ENCODE peak calls at places on chromosome 9, in four cellular contexts. One of them, this sample, is unnamed.

GRCh38 chr9:22528485-22528884 is 81.9 kb downstream of the DMRTA1 start:
- DNase-seq in uterus: no peak
- DNase-seq in tibial nerve: no peak
- DNase-seq in H54: no peak
- DNase-seq in this sample: no peak

GRCh38 chr9:37745970-37746369 is 7.6 kb upstream of the TRMT10B start:
- DNase-seq in H54: no peak
- DNase-seq in uterus: no peak
- DNase-seq in tibial nerve: no peak
- DNase-seq in this sample: no peak

GRCh38 chr9:88303785-88304495 is 84.3 kb upstream of the SPIN1 start:
- DNase-seq in H54: no peak
- DNase-seq in tibial nerve: no peak
- DNase-seq in uterus: no peak
- DNase-seq in this sample: no peak

GRCh38 chr9:133654736-133655657 is 18.8 kb downstream of the DBH start:
- DNase-seq in uterus: no peak
- DNase-seq in tibial nerve: no peak
- DNase-seq in H54: no peak
- DNase-seq in this sample: no peak

GRCh38 chr9:38344566-38345324 is 47.8 kb upstream of the ALDH1B1 start:
- DNase-seq in H54: no peak
- DNase-seq in tibial nerve: no peak
- DNase-seq in uterus: no peak
- DNase-seq in this sample: no peak

GRCh38 chr9:127458921-127459320 is 7.6 kb downstream of the LRSAM1 start:
- DNase-seq in tibial nerve: no peak
- DNase-seq in H54: no peak
- DNase-seq in uterus: no peak
- DNase-seq in this sample: no peak

GRCh38 chr9:70256123-70256551 is 2.6 kb upstream of the SMC5 start:
- DNase-seq in H54: peak
- DNase-seq in tibial nerve: no peak
- DNase-seq in uterus: no peak
- DNase-seq in this sample: no peak

GRCh38 chr9:78644359-78644758 is 347.4 kb downstream of the PSAT1 start:
- DNase-seq in tibial nerve: no peak
- DNase-seq in uterus: no peak
- DNase-seq in H54: no peak
- DNase-seq in this sample: no peak

GRCh38 chr9:133127340-133127981 is 6.4 kb upstream of the RALGDS start:
- DNase-seq in uterus: peak
- DNase-seq in H54: no peak
- DNase-seq in tibial nerve: no peak
- DNase-seq in this sample: peak

GRCh38 chr9:34991833-34992375 is 2.4 kb downstream of the DNAJB5 start:
- DNase-seq in H54: peak
- DNase-seq in tibial nerve: no peak
- DNase-seq in uterus: peak
- DNase-seq in this sample: no peak

GRCh38 chr9:113895526-113895925 is 19.4 kb downstream of the ZNF618 start:
- DNase-seq in uterus: no peak
- DNase-seq in H54: no peak
- DNase-seq in tibial nerve: no peak
- DNase-seq in this sample: no peak

GRCh38 chr9:127858041-127858512 is 3.6 kb upstream of the ENG start:
- DNase-seq in uterus: peak
- DNase-seq in H54: no peak
- DNase-seq in tibial nerve: no peak
- DNase-seq in this sample: peak

GRCh38 chr9:129776938-129777768 is 24.3 kb upstream of the PTGES start:
- DNase-seq in H54: peak
- DNase-seq in uterus: peak
- DNase-seq in tibial nerve: peak
- DNase-seq in this sample: peak

GRCh38 chr9:91751922-91752321 is 198.1 kb downstream of the ROR2 start:
- DNase-seq in tibial nerve: no peak
- DNase-seq in uterus: no peak
- DNase-seq in H54: no peak
- DNase-seq in this sample: no peak

GRCh38 chr9:97529363-97530076 is 28.1 kb downstream of the TMOD1 start:
- DNase-seq in tibial nerve: no peak
- DNase-seq in uterus: no peak
- DNase-seq in H54: peak
- DNase-seq in this sample: no peak

GRCh38 chr9:24132244-24132643 is 306.2 kb upstream of the ELAVL2 start:
- DNase-seq in uterus: no peak
- DNase-seq in H54: no peak
- DNase-seq in tibial nerve: no peak
- DNase-seq in this sample: no peak

GRCh38 chr9:113535756-113536155 is 72.2 kb downstream of the RGS3 start:
- DNase-seq in H54: no peak
- DNase-seq in tibial nerve: no peak
- DNase-seq in uterus: no peak
- DNase-seq in this sample: peak

GRCh38 chr9:137027369-137028012 is 546 bp downstream of the ABCA2 start:
- DNase-seq in uterus: no peak
- DNase-seq in tibial nerve: no peak
- DNase-seq in H54: peak
- DNase-seq in this sample: no peak

GRCh38 chr9:93533863-93534262 is 42.5 kb upstream of the PHF2 start:
- DNase-seq in uterus: no peak
- DNase-seq in H54: no peak
- DNase-seq in tibial nerve: no peak
- DNase-seq in this sample: no peak

GRCh38 chr9:110065527-110065926 is 142.4 kb downstream of the C9orf152 start:
- DNase-seq in uterus: no peak
- DNase-seq in tibial nerve: no peak
- DNase-seq in H54: no peak
- DNase-seq in this sample: no peak

GRCh38 chr9:92378825-92379535 is 25.4 kb downstream of the OGN start:
- DNase-seq in H54: no peak
- DNase-seq in uterus: no peak
- DNase-seq in tibial nerve: no peak
- DNase-seq in this sample: no peak

GRCh38 chr9:89410709-89411111 is 87.2 kb downstream of the SEMA4D start:
- DNase-seq in tibial nerve: no peak
- DNase-seq in H54: peak
- DNase-seq in uterus: no peak
- DNase-seq in this sample: no peak

GRCh38 chr9:133003071-133003461 is 24.6 kb downstream of the GFI1B start:
- DNase-seq in tibial nerve: no peak
- DNase-seq in H54: no peak
- DNase-seq in uterus: no peak
- DNase-seq in this sample: no peak

GRCh38 chr9:86921141-86921868 is 26.0 kb downstream of the GAS1 start:
- DNase-seq in H54: no peak
- DNase-seq in uterus: no peak
- DNase-seq in tibial nerve: no peak
- DNase-seq in this sample: no peak

GRCh38 chr9:88652876-88653275 is 117.9 kb downstream of the NXNL2 start:
- DNase-seq in tibial nerve: no peak
- DNase-seq in uterus: no peak
- DNase-seq in H54: no peak
- DNase-seq in this sample: no peak

GRCh38 chr9:37707748-37708147 is 45.9 kb upstream of the TRMT10B start:
- DNase-seq in tibial nerve: no peak
- DNase-seq in H54: no peak
- DNase-seq in uterus: no peak
- DNase-seq in this sample: no peak

GRCh38 chr9:89887286-89887685 is 282.5 kb downstream of the GADD45G start:
- DNase-seq in H54: no peak
- DNase-seq in uterus: no peak
- DNase-seq in tibial nerve: no peak
- DNase-seq in this sample: no peak

GRCh38 chr9:137301086-137301947 is 754 bp downstream of the NRARP start:
- DNase-seq in tibial nerve: no peak
- DNase-seq in uterus: no peak
- DNase-seq in H54: no peak
- DNase-seq in this sample: peak

GRCh38 chr9:99720455-99721050 is 101.1 kb upstream of the NR4A3 start:
- DNase-seq in uterus: no peak
- DNase-seq in tibial nerve: no peak
- DNase-seq in H54: no peak
- DNase-seq in this sample: no peak

GRCh38 chr9:1096155-1096964 is 46.2 kb downstream of the DMRT2 start:
- DNase-seq in uterus: no peak
- DNase-seq in tibial nerve: no peak
- DNase-seq in H54: no peak
- DNase-seq in this sample: no peak

GRCh38 chr9:135087899-135088347 is 455 bp downstream of the OLFM1 start:
- DNase-seq in tibial nerve: no peak
- DNase-seq in H54: no peak
- DNase-seq in uterus: no peak
- DNase-seq in this sample: no peak

GRCh38 chr9:33446507-33447403 is 638 bp downstream of the AQP3 start:
- DNase-seq in uterus: peak
- DNase-seq in tibial nerve: no peak
- DNase-seq in H54: peak
- DNase-seq in this sample: peak

GRCh38 chr9:33447404-33448158 is at the start of gene AQP3:
- DNase-seq in uterus: peak
- DNase-seq in tibial nerve: peak
- DNase-seq in H54: no peak
- DNase-seq in this sample: peak

GRCh38 chr9:33443504-33444154 is 3.8 kb downstream of the AQP3 start:
- DNase-seq in tibial nerve: no peak
- DNase-seq in H54: no peak
- DNase-seq in uterus: no peak
- DNase-seq in this sample: no peak

GRCh38 chr9:33445941-33446506 is 1.4 kb downstream of the AQP3 start:
- DNase-seq in uterus: no peak
- DNase-seq in H54: no peak
- DNase-seq in tibial nerve: no peak
- DNase-seq in this sample: no peak

GRCh38 chr9:33445389-33445881 is 2.0 kb downstream of the AQP3 start:
- DNase-seq in uterus: no peak
- DNase-seq in H54: no peak
- DNase-seq in tibial nerve: no peak
- DNase-seq in this sample: peak
- TF ChIP-seq POLR2A in uterus: no peak
- TF ChIP-seq POLR2A in H54: no peak
- TF ChIP-seq POLR2A in tibial nerve: no peak
- TF ChIP-seq POLR2A in this sample: no peak

GRCh38 chr9:124346347-124347163 is 68.7 kb downstream of the PSMB7 start:
- DNase-seq in H54: no peak
- DNase-seq in uterus: no peak
- DNase-seq in tibial nerve: no peak
- DNase-seq in this sample: no peak

GRCh38 chr9:124345751-124346281 is 69.4 kb downstream of the PSMB7 start:
- DNase-seq in H54: no peak
- DNase-seq in tibial nerve: no peak
- DNase-seq in uterus: no peak
- DNase-seq in this sample: no peak

GRCh38 chr9:124343533-124344290 is 71.5 kb downstream of the PSMB7 start:
- DNase-seq in uterus: no peak
- DNase-seq in H54: no peak
- DNase-seq in tibial nerve: no peak
- DNase-seq in this sample: no peak

GRCh38 chr9:124344291-124345050 is 70.8 kb downstream of the PSMB7 start:
- DNase-seq in uterus: no peak
- DNase-seq in H54: no peak
- DNase-seq in tibial nerve: no peak
- DNase-seq in this sample: no peak

DNA sequence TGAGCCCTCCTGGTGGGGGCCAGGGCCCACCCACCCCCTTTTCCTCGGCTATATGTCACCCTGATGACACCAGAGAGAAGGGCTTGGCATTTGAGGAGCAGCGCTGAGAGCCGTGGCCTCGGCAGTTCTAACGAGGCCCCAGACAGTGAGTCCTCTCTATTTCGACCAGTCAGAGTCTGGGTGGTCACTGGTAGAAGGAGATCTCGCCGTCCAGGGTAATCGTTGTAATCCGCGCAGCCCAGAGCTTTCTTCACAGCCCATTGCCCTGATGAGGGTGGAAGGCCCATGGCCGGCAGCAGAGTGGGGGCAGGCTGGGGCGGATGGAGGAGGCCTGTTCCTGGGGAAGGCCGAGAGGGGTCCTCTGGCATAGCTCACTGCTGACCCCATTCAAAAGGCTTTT is 70.2 kb downstream of the PSMB7 start:
- DNase-seq in H54: no peak
- DNase-seq in uterus: no peak
- DNase-seq in tibial nerve: no peak
- DNase-seq in this sample: no peak
- TF ChIP-seq POLR2A in H54: no peak
- TF ChIP-seq POLR2A in uterus: no peak
- TF ChIP-seq POLR2A in tibial nerve: no peak
- TF ChIP-seq POLR2A in this sample: no peak

GRCh38 chr9:130943226-130943625 is 4.2 kb upstream of the FIBCD1 start:
- DNase-seq in uterus: no peak
- DNase-seq in tibial nerve: no peak
- DNase-seq in H54: no peak
- DNase-seq in this sample: no peak

GRCh38 chr9:130943780-130944179 is 4.7 kb upstream of the FIBCD1 start:
- DNase-seq in uterus: no peak
- DNase-seq in tibial nerve: no peak
- DNase-seq in H54: no peak
- DNase-seq in this sample: no peak

GRCh38 chr9:130942084-130942483 is 3.0 kb upstream of the FIBCD1 start:
- DNase-seq in uterus: no peak
- DNase-seq in H54: no peak
- DNase-seq in tibial nerve: no peak
- DNase-seq in this sample: no peak

GRCh38 chr9:130940693-130941576 is 1.9 kb upstream of the FIBCD1 start:
- DNase-seq in H54: no peak
- DNase-seq in uterus: peak
- DNase-seq in tibial nerve: peak
- DNase-seq in this sample: peak

DNA sequence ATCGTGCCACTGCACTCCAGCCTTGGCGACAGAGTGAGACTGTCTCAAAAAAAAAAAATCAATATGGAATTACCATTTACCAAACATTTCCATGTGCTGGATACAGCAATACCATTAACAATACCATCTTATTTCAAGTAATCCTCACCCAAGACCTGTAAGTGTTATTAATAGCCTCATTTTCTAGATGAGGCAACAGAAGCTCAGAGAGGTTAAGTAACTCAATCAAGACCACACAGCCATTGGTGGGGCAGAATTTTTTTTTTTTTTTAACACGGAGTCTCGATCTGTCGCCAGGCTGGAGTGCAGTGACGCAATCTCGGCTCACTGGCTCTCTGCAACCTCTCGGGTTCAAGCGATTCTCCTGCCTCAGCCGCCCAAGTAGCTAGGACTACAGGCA is 3.6 kb upstream of the FIBCD1 start:
- DNase-seq in uterus: no peak
- DNase-seq in H54: no peak
- DNase-seq in tibial nerve: no peak
- DNase-seq in this sample: no peak
- TF ChIP-seq POLR2A in uterus: no peak
- TF ChIP-seq POLR2A in H54: no peak
- TF ChIP-seq POLR2A in tibial nerve: no peak
- TF ChIP-seq POLR2A in this sample: no peak

GRCh38 chr9:72363908-72364678 is 915 bp downstream of the ZFAND5 start:
- DNase-seq in tibial nerve: peak
- DNase-seq in H54: peak
- DNase-seq in uterus: peak
- DNase-seq in this sample: peak
- TF ChIP-seq POLR2A in tibial nerve: no peak
- TF ChIP-seq POLR2A in H54: no peak
- TF ChIP-seq POLR2A in uterus: no peak
- TF ChIP-seq POLR2A in this sample: no peak